ENCODE peak calls at places on chromosomes 2 and 18, in four cellular contexts. P is GM12878, I is right atrium auricular region, W is ovary. D is an unnamed sample. For H3K9me3, the result is how much of the 10 kb centered on the place peaks cover.

GRCh38 chr2:216956820-216957493 is 97.1 kb upstream of the TNP1 start:
- DNase-seq in P (no peak), I (no peak), W (no peak), D (no peak)

GRCh38 chr2:133171396-133172004 is 396.8 kb downstream of the NCKAP5 start:
- DNase-seq in P (peak), I (no peak), W (no peak), D (no peak)

GRCh38 chr2:190978389-190979053 is 35.5 kb downstream of the STAT1 start:
- DNase-seq in P (no peak), I (no peak), W (no peak), D (no peak)

GRCh38 chr2:190366248-190366753 is 22.9 kb downstream of the INPP1 start:
- DNase-seq in P (no peak), I (no peak), W (no peak), D (no peak)

GRCh38 chr2:3605013-3605961 is 10.4 kb downstream of the COLEC11 start:
- DNase-seq in P (no peak), I (peak), W (peak), D (peak)

GRCh38 chr2:216905649-216906048 is 45.8 kb upstream of the TNP1 start:
- DNase-seq in P (no peak), I (no peak), W (no peak), D (no peak)

GRCh38 chr18:42192251-42193248 is 237.5 kb downstream of the PIK3C3 start:
- DNase-seq in P (no peak), I (no peak), W (no peak), D (no peak)

GRCh38 chr2:10982931-10983701 is 71.4 kb downstream of the KCNF1 start:
- DNase-seq in P (no peak), I (no peak), W (no peak), D (peak)

GRCh38 chr2:161112885-161113284 is 47.3 kb upstream of the TANK start:
- DNase-seq in P (no peak), I (no peak), W (no peak), D (no peak)

GRCh38 chr2:75608684-75609333 is 37.8 kb upstream of the MRPL19 start:
- DNase-seq in P (no peak), I (no peak), W (peak), D (no peak)

GRCh38 chr2:133561045-133561852 is 7.0 kb downstream of the NCKAP5 start:
- DNase-seq in P (no peak), I (no peak), W (no peak), D (no peak)

GRCh38 chr2:73291461-73292315 is 1.7 kb downstream of the EGR4 start:
- DNase-seq in P (no peak), I (no peak), W (peak), D (no peak)

GRCh38 chr2:104434363-104434792 is 419.5 kb upstream of the POU3F3 start:
- DNase-seq in P (peak), I (no peak), W (no peak), D (no peak)

GRCh38 chr2:152920846-152921245 is 202.4 kb downstream of the ARL6IP6 start:
- DNase-seq in P (no peak), I (no peak), W (no peak), D (no peak)

GRCh38 chr2:55111570-55112228 is 61.4 kb upstream of the RTN4 start:
- DNase-seq in P (no peak), I (peak), W (peak), D (peak)

DNA sequence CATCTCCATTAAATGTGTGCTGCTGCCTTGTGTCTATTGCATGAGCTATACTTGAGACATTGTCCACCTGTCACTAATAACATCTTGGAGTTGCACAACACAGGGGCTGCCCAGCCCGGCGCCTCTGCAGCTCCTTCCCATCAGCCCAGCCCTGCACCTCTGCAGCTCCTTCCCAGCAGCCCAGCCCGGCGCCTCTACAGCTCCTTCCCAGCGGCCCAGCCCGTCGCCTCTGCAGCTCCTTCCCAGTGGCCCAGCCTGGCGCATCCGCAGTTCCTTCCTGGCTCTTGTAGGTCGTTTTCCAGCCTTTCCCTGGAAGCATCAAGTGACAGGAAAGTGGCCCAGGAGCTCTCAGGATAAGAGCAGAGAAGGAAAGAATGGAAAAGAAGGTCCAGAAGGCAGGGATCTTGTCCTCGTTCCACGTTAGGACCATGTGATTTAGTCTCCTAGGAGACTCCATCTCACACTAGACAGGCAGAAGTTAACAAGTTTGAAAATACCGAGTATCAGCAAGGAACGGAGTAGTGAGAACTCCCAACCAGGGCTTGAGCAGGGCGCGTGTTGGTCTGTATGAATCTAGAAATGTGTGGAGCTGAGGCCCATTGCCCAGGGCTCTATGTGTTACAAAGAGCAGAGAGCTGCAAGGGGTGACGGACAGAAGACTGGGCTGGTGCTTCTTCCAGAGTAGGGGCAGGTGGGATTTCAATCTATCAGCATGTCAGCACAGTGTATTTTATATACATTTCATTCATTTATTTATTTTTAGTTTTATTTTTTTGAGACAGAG is 115.7 kb upstream of the TPO start:
- DNase-seq in P (no peak), I (peak), W (no peak), D (no peak)
- H3K4me3 ChIP-seq in P (no peak), I (no peak), W (no peak), D (no peak)

GRCh38 chr2:239871481-239872435 is 153.4 kb downstream of the NDUFA10 start:
- DNase-seq in P (no peak), I (peak), W (no peak), D (no peak)
- H3K9me3 ChIP-seq in P (under half), I (under half), W (under half), D (under half)

GRCh38 chr18:731185-731584 is 18.8 kb upstream of the ENOSF1 start:
- DNase-seq in P (no peak), I (no peak), W (no peak), D (no peak)
- TF ChIP-seq CTCF in P (no peak), I (no peak), W (no peak), D (no peak)

GRCh38 chr2:74441111-74441689 is 537 bp downstream of the RTKN start:
- DNase-seq in P (no peak), I (no peak), W (no peak), D (no peak)
- H3K4me3 ChIP-seq in P (no peak), I (peak), W (peak), D (peak)

DNA sequence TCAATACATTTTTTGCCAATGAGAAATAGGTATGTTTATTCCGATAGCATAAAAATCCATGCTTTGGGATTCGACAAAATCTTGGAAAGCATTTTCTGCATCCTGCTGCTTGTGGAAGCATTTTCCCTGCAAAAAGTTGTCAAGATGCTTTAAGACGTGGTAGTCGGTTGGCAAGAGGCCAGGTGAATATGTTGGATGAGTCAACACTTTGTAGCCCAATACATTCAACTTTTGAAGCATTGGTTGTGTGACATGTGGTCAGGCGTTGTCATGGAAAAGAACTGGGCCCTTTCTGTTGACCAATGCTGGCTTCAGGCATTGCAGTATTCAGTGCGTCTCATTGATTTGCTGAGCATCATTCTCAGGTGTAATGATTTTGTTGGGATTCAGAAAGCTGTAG is 764.5 kb downstream of the TRIB2 start:
- DNase-seq in P (no peak), I (no peak), W (no peak), D (no peak)
- H3K9me3 ChIP-seq in P (under half), I (under half), W (under half), D (under half)

DNA sequence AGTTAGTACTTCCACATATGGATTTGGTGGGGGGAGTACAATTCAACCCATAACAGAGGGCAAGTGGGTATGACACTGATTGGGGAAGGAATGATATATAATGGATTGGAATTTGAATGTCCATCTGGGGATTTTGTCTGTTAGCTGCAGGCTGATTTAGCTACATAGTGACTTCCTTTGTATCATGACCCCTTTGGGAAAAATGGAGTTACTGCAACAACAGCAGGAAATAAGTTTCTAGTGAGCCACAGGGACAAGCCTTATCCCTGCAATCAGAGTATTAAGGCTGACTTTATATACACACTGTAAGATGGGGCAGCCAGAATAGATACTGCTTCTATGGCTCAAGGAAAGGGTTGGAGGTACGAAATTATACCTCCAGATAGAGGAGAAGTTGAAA is 404.4 kb upstream of the MEIS1 start:
- DNase-seq in P (no peak), I (no peak), W (no peak), D (no peak)
- TF ChIP-seq CTCF in P (no peak), I (no peak), W (no peak), D (no peak)

DNA sequence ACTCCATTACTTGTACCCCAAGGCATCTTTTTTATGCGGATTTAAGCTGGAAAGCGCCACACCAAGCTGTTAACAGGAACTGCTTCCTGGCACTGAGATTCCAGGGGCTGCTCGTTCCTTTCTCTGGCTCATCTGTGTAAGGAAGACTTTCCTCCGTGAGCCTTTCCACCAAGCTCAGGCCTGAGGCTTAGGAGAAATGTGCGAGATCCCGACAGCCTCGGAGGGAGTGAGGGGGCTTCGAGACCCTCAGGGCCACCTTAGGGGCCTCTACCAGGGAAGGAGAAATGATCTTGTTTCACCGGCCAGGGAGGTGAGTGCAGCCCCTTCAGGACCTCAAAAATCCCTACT is 17.1 kb downstream of the B3GNT7 start:
- DNase-seq in P (no peak), I (no peak), W (no peak), D (no peak)
- H3K4me3 ChIP-seq in P (no peak), I (peak), W (peak), D (peak)

DNA sequence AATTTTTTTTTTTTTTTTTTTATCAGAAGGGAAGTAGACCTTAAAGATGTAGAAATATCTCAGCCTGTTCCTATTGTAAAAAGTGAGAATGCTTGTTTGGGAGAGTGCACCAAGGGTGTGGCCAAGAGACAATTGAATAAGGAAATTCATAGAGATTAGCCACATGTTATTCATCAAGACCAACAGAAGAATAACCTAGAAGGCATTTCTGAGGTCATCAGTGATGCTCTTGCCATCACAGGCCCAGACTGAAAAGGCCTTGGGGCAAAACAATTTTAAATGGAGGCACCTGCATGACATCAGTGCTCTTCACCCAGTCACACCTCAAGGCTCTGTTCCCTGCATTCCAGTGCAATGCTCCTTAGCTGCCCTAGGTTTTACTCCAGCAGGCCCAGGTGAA is 2043.3 kb upstream of the PIK3C3 start:
- DNase-seq in P (no peak), I (no peak), W (no peak), D (no peak)
- H3K9me3 ChIP-seq in P (under half), I (under half), W (under half), D (under half)

DNA sequence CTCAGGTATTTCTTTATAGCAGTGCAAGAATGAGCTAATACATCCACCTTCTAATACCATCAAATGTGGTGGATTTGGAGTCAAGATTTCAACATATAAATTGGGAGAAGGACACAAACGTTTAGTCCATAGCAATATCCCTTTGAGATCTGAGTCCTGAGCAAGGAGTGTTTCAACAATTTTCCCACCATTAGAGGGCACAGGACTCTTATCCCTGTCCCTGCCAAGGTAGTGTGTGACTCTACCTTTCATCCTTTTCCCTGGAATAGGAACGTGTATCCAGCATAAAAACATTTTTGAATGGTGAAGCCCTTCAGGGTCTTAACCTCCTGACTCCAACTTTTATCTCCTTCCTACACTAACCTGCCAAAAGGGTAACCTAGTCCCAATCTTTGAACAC is 181.3 kb upstream of the SRD5A2 start:
- DNase-seq in P (no peak), I (no peak), W (no peak), D (no peak)
- TF ChIP-seq CTCF in P (no peak), I (no peak), W (no peak), D (no peak)

DNA sequence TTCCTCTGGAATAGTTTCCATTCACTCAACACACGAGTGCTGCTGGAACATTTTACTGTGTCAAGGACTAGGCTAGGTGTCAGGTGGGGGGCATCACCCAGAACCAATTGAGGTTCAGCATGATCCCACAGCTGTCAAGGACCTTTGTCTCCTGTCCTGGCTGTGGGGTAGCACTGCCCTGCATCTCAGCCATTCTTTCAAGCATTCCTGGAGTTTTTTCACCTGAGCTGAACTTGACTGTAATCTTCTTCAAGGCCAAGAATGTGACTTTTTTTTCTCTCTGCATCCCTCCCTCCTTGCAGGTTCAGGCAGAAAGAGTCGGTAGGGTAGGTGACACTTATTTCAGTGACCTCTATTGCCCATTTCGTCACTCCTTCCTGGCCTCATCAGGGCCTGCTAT is 3.5 kb downstream of the MAPK4 start:
- DNase-seq in P (no peak), I (no peak), W (no peak), D (no peak)
- H3K4me3 ChIP-seq in P (no peak), I (no peak), W (no peak), D (no peak)